ENCODE peak calls at places on chromosome 21, in four cellular contexts. One of them, this sample, is unnamed.

GRCh38 chr21:28737671-28738279 is 254.9 kb downstream of the LTN1 start:
- DNase-seq in sigmoid colon: no peak
- DNase-seq in esophagus muscularis mucosa: no peak
- DNase-seq in H1: no peak
- DNase-seq in this sample: no peak

GRCh38 chr21:42521805-42522204 is 8.2 kb downstream of the SLC37A1 start:
- DNase-seq in sigmoid colon: peak
- DNase-seq in esophagus muscularis mucosa: no peak
- DNase-seq in H1: no peak
- DNase-seq in this sample: no peak

GRCh38 chr21:26717146-26717739 is 128.0 kb downstream of the ADAMTS1 start:
- DNase-seq in sigmoid colon: no peak
- DNase-seq in esophagus muscularis mucosa: no peak
- DNase-seq in H1: no peak
- DNase-seq in this sample: no peak

GRCh38 chr21:14943636-14944035 is 121.2 kb downstream of the NRIP1 start:
- DNase-seq in sigmoid colon: no peak
- DNase-seq in esophagus muscularis mucosa: no peak
- DNase-seq in H1: no peak
- DNase-seq in this sample: no peak

GRCh38 chr21:33036430-33037162 is 10.9 kb downstream of the OLIG2 start:
- DNase-seq in sigmoid colon: peak
- DNase-seq in esophagus muscularis mucosa: no peak
- DNase-seq in H1: no peak
- DNase-seq in this sample: peak

GRCh38 chr21:42092805-42093590 is 21.9 kb downstream of the UMODL1 start:
- DNase-seq in sigmoid colon: no peak
- DNase-seq in esophagus muscularis mucosa: no peak
- DNase-seq in H1: no peak
- DNase-seq in this sample: no peak

GRCh38 chr21:41601573-41602371 is 93.8 kb upstream of the TMPRSS2 start:
- DNase-seq in sigmoid colon: peak
- DNase-seq in esophagus muscularis mucosa: no peak
- DNase-seq in H1: no peak
- DNase-seq in this sample: peak

GRCh38 chr21:42148584-42148983 is 70.4 kb upstream of the ABCG1 start:
- DNase-seq in sigmoid colon: peak
- DNase-seq in esophagus muscularis mucosa: no peak
- DNase-seq in H1: no peak
- DNase-seq in this sample: no peak

GRCh38 chr21:46555225-46555617 is 49.7 kb downstream of the S100B start:
- DNase-seq in sigmoid colon: no peak
- DNase-seq in esophagus muscularis mucosa: peak
- DNase-seq in H1: no peak
- DNase-seq in this sample: peak

GRCh38 chr21:31258073-31258472 is 86.0 kb downstream of the TIAM1 start:
- DNase-seq in sigmoid colon: no peak
- DNase-seq in esophagus muscularis mucosa: no peak
- DNase-seq in H1: no peak
- DNase-seq in this sample: no peak

GRCh38 chr21:28138272-28138671 is 854.4 kb downstream of the LTN1 start:
- DNase-seq in sigmoid colon: no peak
- DNase-seq in esophagus muscularis mucosa: no peak
- DNase-seq in H1: no peak
- DNase-seq in this sample: no peak

GRCh38 chr21:31873696-31874599 is 1.1 kb downstream of the HUNK start:
- DNase-seq in sigmoid colon: peak
- DNase-seq in esophagus muscularis mucosa: no peak
- DNase-seq in H1: no peak
- DNase-seq in this sample: peak

GRCh38 chr21:28181730-28182129 is 810.9 kb downstream of the LTN1 start:
- DNase-seq in sigmoid colon: no peak
- DNase-seq in esophagus muscularis mucosa: no peak
- DNase-seq in H1: no peak
- DNase-seq in this sample: no peak

GRCh38 chr21:38984982-38985422 is 179.3 kb downstream of the ETS2 start:
- DNase-seq in sigmoid colon: no peak
- DNase-seq in esophagus muscularis mucosa: no peak
- DNase-seq in H1: no peak
- DNase-seq in this sample: no peak

GRCh38 chr21:40054403-40054802 is 187.2 kb downstream of the PCP4 start:
- DNase-seq in sigmoid colon: peak
- DNase-seq in esophagus muscularis mucosa: no peak
- DNase-seq in H1: no peak
- DNase-seq in this sample: peak

GRCh38 chr21:40165671-40166070 is 298.4 kb downstream of the PCP4 start:
- DNase-seq in sigmoid colon: no peak
- DNase-seq in esophagus muscularis mucosa: no peak
- DNase-seq in H1: no peak
- DNase-seq in this sample: no peak

GRCh38 chr21:27393726-27394125 is 426.8 kb upstream of the ADAMTS5 start:
- DNase-seq in sigmoid colon: no peak
- DNase-seq in esophagus muscularis mucosa: no peak
- DNase-seq in H1: no peak
- DNase-seq in this sample: no peak

GRCh38 chr21:46559291-46559983 is 45.4 kb downstream of the S100B start:
- DNase-seq in sigmoid colon: peak
- DNase-seq in esophagus muscularis mucosa: peak
- DNase-seq in H1: no peak
- DNase-seq in this sample: peak

GRCh38 chr21:33775100-33775828 is 133.0 kb downstream of the ITSN1 start:
- DNase-seq in sigmoid colon: no peak
- DNase-seq in esophagus muscularis mucosa: no peak
- DNase-seq in H1: no peak
- DNase-seq in this sample: no peak

GRCh38 chr21:42316891-42317290 is 1.7 kb upstream of the TFF3 start:
- DNase-seq in sigmoid colon: no peak
- DNase-seq in esophagus muscularis mucosa: no peak
- DNase-seq in H1: no peak
- DNase-seq in this sample: no peak

GRCh38 chr21:31136891-31137290 is 98.6 kb upstream of the KRTAP19-8 start:
- DNase-seq in sigmoid colon: no peak
- DNase-seq in esophagus muscularis mucosa: no peak
- DNase-seq in H1: no peak
- DNase-seq in this sample: no peak

GRCh38 chr21:46216132-46216747 is 12.3 kb downstream of the LSS start:
- DNase-seq in sigmoid colon: peak
- DNase-seq in esophagus muscularis mucosa: no peak
- DNase-seq in H1: no peak
- DNase-seq in this sample: no peak

DNA sequence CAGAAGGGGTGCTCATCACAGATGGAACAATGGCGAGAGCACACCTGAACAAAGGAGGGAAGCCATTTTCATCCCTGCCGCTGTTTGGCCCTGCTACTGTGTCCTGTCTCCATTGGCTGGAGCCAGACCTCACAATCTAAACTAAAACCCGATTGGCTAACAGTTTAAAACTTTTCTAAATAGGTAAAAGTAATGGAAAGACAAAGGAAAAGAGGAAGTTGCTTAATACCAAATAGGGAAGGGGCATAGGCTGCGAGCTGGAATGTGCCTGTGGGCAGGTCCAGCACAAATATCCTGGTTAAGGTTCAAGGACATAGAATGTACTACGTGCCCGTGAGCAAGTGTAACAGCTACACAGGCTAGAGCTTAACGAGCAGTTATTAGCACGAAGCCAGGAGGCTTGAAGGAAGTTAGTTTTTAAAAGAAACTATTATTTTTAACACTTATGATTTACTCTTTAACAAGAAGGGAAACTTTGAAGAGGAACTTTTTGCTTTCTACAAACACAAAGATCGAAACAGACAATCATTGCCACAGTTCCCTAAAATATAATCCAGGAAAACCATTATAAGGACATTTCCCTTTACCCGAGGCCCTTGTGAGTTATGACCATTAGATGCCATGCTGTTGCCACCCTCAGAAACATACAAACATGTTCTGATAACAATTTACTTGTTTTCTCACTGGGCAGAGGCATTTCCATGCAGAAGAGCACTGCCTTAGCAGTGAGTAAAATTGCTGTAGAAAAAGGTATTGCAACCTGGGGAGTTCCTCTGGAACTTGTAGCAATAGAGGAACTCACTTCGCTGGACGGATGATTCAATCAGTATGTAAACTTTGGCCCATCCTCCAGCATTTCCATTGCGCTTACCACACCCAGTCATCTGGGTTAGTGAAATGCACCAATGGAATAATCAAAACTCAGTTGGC is 4.8 kb upstream of the PTTG1IP start:
- DNase-seq in sigmoid colon: no peak
- DNase-seq in esophagus muscularis mucosa: no peak
- DNase-seq in H1: no peak
- DNase-seq in this sample: no peak
- TF ChIP-seq POLR2AphosphoS5 in sigmoid colon: no peak
- TF ChIP-seq POLR2AphosphoS5 in esophagus muscularis mucosa: no peak
- TF ChIP-seq POLR2AphosphoS5 in H1: no peak
- TF ChIP-seq POLR2AphosphoS5 in this sample: no peak

GRCh38 chr21:18499761-18500376 is 96.3 kb upstream of the TMPRSS15 start:
- DNase-seq in sigmoid colon: no peak
- DNase-seq in esophagus muscularis mucosa: no peak
- DNase-seq in H1: no peak
- DNase-seq in this sample: peak

GRCh38 chr21:18498428-18498827 is 94.8 kb upstream of the TMPRSS15 start:
- DNase-seq in sigmoid colon: no peak
- DNase-seq in esophagus muscularis mucosa: no peak
- DNase-seq in H1: no peak
- DNase-seq in this sample: no peak

GRCh38 chr21:18493420-18493819 is 89.8 kb upstream of the TMPRSS15 start:
- DNase-seq in sigmoid colon: no peak
- DNase-seq in esophagus muscularis mucosa: no peak
- DNase-seq in H1: no peak
- DNase-seq in this sample: no peak

DNA sequence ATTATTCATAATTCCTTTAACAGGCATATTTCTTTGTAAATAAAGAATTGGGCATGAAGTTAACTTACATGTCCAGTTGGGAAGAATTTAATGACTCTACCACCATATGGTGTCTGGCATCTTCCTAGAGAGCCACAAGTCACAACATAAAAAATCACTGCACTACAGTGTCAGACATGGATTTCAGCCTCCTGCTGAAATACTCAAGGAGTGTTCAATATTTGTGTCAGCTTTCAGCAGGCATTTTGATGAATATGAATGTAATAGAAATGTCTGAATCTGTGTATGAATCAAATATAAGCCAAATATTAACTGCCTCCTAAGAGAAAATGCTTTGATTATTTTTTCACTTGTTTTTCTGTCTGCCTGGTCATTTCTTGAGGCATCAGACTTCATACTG is 92.0 kb upstream of the TMPRSS15 start:
- DNase-seq in sigmoid colon: no peak
- DNase-seq in esophagus muscularis mucosa: no peak
- DNase-seq in H1: no peak
- DNase-seq in this sample: no peak
- TF ChIP-seq EP300 in sigmoid colon: no peak
- TF ChIP-seq EP300 in esophagus muscularis mucosa: no peak
- TF ChIP-seq EP300 in H1: no peak
- TF ChIP-seq EP300 in this sample: no peak

GRCh38 chr21:16073571-16073970 is 343.8 kb downstream of the USP25 start:
- DNase-seq in sigmoid colon: no peak
- DNase-seq in esophagus muscularis mucosa: no peak
- DNase-seq in H1: no peak
- DNase-seq in this sample: no peak
- H3K27ac ChIP-seq in sigmoid colon: peak
- H3K27ac ChIP-seq in esophagus muscularis mucosa: peak
- H3K27ac ChIP-seq in H1: no peak
- H3K27ac ChIP-seq in this sample: peak

GRCh38 chr21:37563641-37564340 is 197.2 kb downstream of the DYRK1A start:
- DNase-seq in sigmoid colon: peak
- DNase-seq in esophagus muscularis mucosa: peak
- DNase-seq in H1: peak
- DNase-seq in this sample: peak
- TF ChIP-seq POLR2AphosphoS5 in sigmoid colon: peak
- TF ChIP-seq POLR2AphosphoS5 in esophagus muscularis mucosa: peak
- TF ChIP-seq POLR2AphosphoS5 in H1: peak
- TF ChIP-seq POLR2AphosphoS5 in this sample: peak

DNA sequence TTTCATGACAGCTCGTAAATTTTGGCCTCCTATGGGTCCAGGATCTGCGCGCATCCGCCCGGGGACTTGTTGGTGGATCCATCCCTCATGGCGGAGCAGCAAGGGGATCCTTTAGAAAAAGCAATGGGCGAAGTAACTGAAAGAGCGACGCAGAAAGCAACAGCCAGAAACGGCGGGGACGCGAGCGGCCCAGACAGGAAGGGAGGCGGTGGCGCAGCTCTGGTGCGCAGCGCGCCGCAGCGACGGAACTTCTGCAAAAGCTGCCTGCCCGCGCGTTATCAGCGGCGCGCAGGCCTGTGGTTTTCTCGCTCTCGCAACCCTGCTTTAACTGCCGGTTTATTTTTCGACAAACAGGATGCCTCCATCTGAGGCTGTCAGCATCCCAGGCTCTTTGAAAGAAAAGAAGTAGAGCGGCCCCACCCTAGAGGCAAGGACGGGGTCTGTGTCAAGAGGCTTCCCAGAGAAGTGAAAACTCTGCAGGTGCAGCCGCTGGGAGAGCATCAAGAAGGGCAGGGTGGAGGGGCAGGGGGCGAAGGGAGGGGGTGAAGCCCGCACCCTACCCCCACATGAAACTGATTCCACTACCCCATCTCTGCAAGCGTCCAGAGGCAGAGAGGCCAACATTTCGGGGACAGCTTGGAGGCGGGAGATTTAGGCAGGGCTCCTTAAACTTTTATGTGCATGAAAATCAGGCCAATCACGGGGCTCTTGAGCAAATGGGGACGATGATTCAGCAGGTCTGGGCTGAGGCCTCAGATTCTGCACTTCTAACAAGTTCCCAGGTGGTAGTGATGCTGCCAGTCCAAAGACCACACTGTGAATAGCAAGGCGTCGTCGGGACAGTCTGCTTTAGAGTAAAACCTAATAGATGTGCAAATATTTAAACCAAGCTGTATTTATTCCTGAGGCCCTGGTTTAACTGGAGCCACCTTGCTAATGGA is 22.2 kb downstream of the RUNX1 start:
- DNase-seq in sigmoid colon: peak
- DNase-seq in esophagus muscularis mucosa: no peak
- DNase-seq in H1: no peak
- DNase-seq in this sample: peak
- TF ChIP-seq EP300 in sigmoid colon: no peak
- TF ChIP-seq EP300 in esophagus muscularis mucosa: no peak
- TF ChIP-seq EP300 in H1: no peak
- TF ChIP-seq EP300 in this sample: no peak